ENCODE peak calls at places on chromosomes 7 and 10, in nine cellular contexts. R is cardiac fibroblast, U is lower lobe of right lung, S is breast epithelium, C is choroid plexus epithelial cell, A is cardiac muscle cell, H is HL-60, M is NB4, B is ovary. L is an unnamed sample.
A peak's percentile ranks its signal among the peaks of the same experiment; 100 is the strongest.

GRCh38 chr7:19491821-19492452 is 216.9 kb downstream of the POLR1F start:
- DNase-seq in A (peak; percentile 62), B (no peak), C (peak; percentile 83), H (no peak), S (no peak), R (peak; percentile 66), M (peak; percentile 52), U (no peak), L (peak; percentile 4)

GRCh38 chr7:119436882-119437281 is 836.1 kb upstream of the KCND2 start:
- DNase-seq in H (no peak), S (no peak), B (no peak), C (no peak), R (no peak), A (no peak), U (no peak), M (no peak), L (no peak)

GRCh38 chr10:11337516-11337915 is 273.9 kb downstream of the USP6NL start:
- DNase-seq in M (no peak), S (no peak), U (no peak), H (no peak), R (no peak), C (no peak), B (no peak), A (no peak), L (no peak)

GRCh38 chr7:63899691-63900393 is 98.8 kb upstream of the ZNF722 start:
- DNase-seq in U (peak; percentile 84), C (no peak), B (peak; percentile 93), M (peak; percentile 82), R (no peak), A (no peak), S (peak; percentile 82), H (no peak), L (no peak)

GRCh38 chr7:132475669-132476116 is 100.6 kb downstream of the PLXNA4 start:
- DNase-seq in M (no peak), R (no peak), B (no peak), U (no peak), A (no peak), H (no peak), S (no peak), C (no peak), L (no peak)

GRCh38 chr10:127888526-127889312 is 4.0 kb downstream of the CLRN3 start:
- DNase-seq in S (no peak), A (no peak), B (no peak), M (no peak), R (no peak), H (no peak), C (no peak), U (no peak), L (no peak)

GRCh38 chr10:77890097-77890496 is 36.5 kb downstream of the DLG5 start:
- DNase-seq in M (no peak), U (no peak), H (no peak), B (no peak), C (no peak), R (no peak), A (no peak), S (no peak), L (no peak)

GRCh38 chr10:1454428-1454827 is 282.9 kb downstream of the ADARB2 start:
- DNase-seq in M (no peak), R (no peak), H (no peak), C (no peak), B (no peak), U (no peak), S (no peak), A (no peak), L (no peak)

GRCh38 chr7:99557196-99557607 is 1.2 kb upstream of the ZNF655 start:
- DNase-seq in A (no peak), R (no peak), U (no peak), S (no peak), M (peak; percentile 31), C (no peak), H (no peak), B (no peak), L (no peak)

GRCh38 chr10:114499630-114500190 is 95.4 kb upstream of the AFAP1L2 start:
- DNase-seq in A (no peak), R (no peak), C (no peak), S (no peak), M (peak; percentile 32), H (no peak), B (no peak), U (no peak), L (no peak)

GRCh38 chr7:77442631-77443420 is 26.7 kb upstream of the GSAP start:
- DNase-seq in H (no peak), A (peak; percentile 43), U (no peak), M (no peak), R (peak; percentile 41), S (no peak), B (no peak), C (peak; percentile 51), L (no peak)

GRCh38 chr10:118472415-118472814 is 123.0 kb downstream of the PRLHR start:
- DNase-seq in R (no peak), M (no peak), U (no peak), B (no peak), C (no peak), A (no peak), H (no peak), S (no peak), L (no peak)

DNA sequence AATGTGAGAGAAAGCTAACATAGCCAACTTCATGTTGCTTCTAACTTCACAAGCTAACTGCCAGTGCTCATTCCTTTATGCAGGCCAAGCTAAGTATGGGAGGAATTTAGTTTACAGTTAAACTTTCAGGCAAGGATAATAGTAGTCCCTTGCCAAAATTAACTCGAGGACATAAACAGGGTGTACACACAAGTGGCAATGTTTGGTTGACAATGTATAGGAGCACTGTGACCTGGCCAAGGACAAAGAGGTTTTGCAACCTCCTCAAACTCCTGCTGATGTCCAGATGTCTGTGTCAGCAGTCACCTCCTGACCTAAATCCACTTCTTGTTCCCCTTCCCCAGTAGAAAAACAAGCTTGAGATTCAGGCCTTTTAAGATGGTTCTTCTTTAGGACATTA is 494.6 kb upstream of the KLF6 start:
- DNase-seq in M (no peak), S (no peak), B (no peak), R (peak; percentile 38), A (no peak), U (no peak), C (peak; percentile 76), H (no peak), L (no peak)
- H3K4me3 ChIP-seq in M (no peak overlapping the region), S (no peak overlapping the region), B (no peak overlapping the region), R (no peak overlapping the region), A (no peak overlapping the region), U (no peak overlapping the region), C (no peak overlapping the region), H (no peak overlapping the region), L (no peak overlapping the region)

GRCh38 chr7:2245883-2246679 is 4.1 kb downstream of the NUDT1 start:
- DNase-seq in H (no peak), B (no peak), S (no peak), A (peak; percentile 59), R (peak; percentile 44), M (no peak), U (peak; percentile 70), C (peak; percentile 56), L (no peak)

GRCh38 chr7:2244404-2244803 is 2.4 kb downstream of the NUDT1 start:
- DNase-seq in R (no peak), B (no peak), M (no peak), C (no peak), H (no peak), U (no peak), A (no peak), S (no peak), L (no peak)

GRCh38 chr7:2241580-2242540 is at the start of the genes MRM2 and NUDT1:
- DNase-seq in R (peak; percentile 73), C (peak; percentile 71), M (peak; percentile 89), H (peak; percentile 82), U (peak; percentile 89), S (peak; percentile 70), A (peak; percentile 77), B (peak; percentile 91), L (no peak)

GRCh38 chr7:2243483-2243840 is 1.4 kb downstream of the NUDT1 start:
- DNase-seq in C (no peak), H (no peak), S (no peak), R (no peak), U (no peak), M (no peak), A (no peak), B (no peak), L (no peak)

DNA sequence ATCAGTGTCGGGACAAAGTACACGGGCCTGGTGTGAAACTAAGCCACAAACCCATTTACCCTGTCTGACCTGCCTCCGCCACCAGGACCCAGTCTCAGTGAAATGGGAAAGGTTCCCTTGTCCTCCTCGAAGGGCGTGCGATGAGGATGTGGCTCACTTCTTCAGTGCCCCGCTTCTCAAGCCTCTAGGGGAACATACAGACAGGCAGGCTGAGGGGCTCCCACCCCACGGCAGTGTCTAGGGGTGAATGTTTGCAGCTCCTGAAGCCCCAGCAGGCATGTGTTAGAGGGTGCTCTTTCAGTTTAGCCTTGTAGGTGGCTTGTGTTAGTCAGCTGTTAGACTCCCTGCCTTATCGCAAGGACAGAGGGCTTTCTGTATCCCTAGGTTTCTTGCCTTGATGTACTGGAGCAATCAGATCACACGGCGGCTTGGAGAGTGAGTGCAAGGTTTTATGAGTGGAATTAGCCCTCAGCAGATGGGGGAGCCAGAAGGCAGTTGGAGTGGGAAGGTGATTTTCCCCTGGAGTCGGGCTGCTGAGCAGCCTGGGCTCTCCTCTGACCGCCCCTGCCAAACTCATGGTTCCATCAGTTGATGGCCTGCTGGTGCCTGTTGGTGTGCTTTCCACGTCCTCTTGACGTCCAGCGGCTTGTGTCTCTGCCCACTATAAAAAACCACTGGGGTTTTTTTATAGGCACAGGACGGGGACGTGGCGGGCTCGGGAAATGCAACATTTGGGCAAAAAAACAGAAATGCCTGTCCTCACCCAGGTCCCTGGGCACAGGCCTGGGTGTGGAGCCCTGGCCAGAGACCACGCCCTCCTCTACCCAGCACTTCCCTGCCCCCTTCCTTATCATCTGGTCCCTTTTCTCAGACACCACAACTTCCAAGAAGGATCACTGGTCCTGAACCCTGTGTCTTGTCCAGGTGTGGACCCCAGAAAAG is 786 bp downstream of the NUDT1 start:
- DNase-seq in M (peak; percentile 70), A (no peak), H (no peak), B (no peak), R (no peak), U (no peak), S (no peak), C (peak; percentile 30), L (no peak)
- TF ChIP-seq CTCF in M (no peak), A (no peak), H (no peak), B (no peak), R (peak; percentile 27), U (no peak), S (no peak), C (peak; percentile 22), L (peak; percentile 22)

DNA sequence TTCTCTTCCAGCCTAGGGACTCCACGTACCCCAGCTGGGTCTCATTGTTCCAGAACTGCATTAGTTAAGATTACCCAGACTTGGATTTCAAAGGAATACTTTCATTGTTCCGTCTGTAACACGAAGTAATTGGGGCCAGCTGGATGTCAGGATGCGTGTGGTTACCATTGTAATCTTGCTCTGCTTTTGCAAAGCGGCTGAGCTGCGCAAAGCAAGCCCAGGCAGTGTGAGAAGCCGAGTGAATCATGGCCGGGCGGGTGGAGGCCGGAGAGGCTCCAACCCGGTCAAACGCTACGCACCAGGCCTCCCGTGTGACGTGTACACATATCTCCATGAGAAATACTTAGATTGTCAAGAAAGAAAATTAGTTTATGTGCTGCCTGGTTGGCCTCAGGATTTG is 21.0 kb downstream of the LRRC17 start:
- DNase-seq in M (no peak), H (no peak), A (peak; percentile 99), C (peak; percentile 97), S (peak; percentile 27), U (no peak), R (peak; percentile 99), B (peak; percentile 92), L (peak; percentile 90)
- H3K4me3 ChIP-seq in M (no peak overlapping the region), H (no peak overlapping the region), A (no peak overlapping the region), C (no peak overlapping the region), S (peak overlapping the region; percentile 20), U (no peak overlapping the region), R (peak overlapping the region; percentile 24), B (no peak overlapping the region), L (no peak overlapping the region)

GRCh38 chr10:69419761-69420126 is 3.0 kb upstream of the TACR2 start:
- DNase-seq in U (no peak), H (no peak), S (no peak), M (no peak), R (no peak), A (no peak), B (no peak), C (no peak), L (no peak)
- TF ChIP-seq CTCF in U (no peak), H (no peak), S (no peak), M (no peak), R (no peak), A (no peak), B (no peak), C (no peak), L (no peak)